ENCODE peak calls at places on chromosomes 7 and 10, in four cellular contexts. W is dermis microvascular lymphatic vessel endothelial cell, V is COR-L47, N is GM23248. E is an unnamed sample.

GRCh38 chr7:66921918-66922486 is 977 bp downstream of the TMEM248 start:
- DNase-seq in W (no peak), V (no peak), N (peak), E (peak)

GRCh38 chr10:127299956-127300689 is 103.7 kb upstream of the INSYN2A start:
- DNase-seq in W (no peak), V (no peak), N (no peak), E (no peak)

GRCh38 chr7:30231271-30231670 is 53.1 kb upstream of the ZNRF2 start:
- DNase-seq in W (no peak), V (no peak), N (no peak), E (no peak)

GRCh38 chr10:5525581-5526271 is 965 bp downstream of the CALML3 start:
- DNase-seq in W (no peak), V (no peak), N (no peak), E (no peak)

GRCh38 chr10:34966440-34966839 is 123.7 kb downstream of the CUL2 start:
- DNase-seq in W (no peak), V (no peak), N (peak), E (no peak)

GRCh38 chr7:109522585-109522984 is 952.9 kb downstream of the DNAJB9 start:
- DNase-seq in W (no peak), V (no peak), N (no peak), E (no peak)

GRCh38 chr10:83701799-83702198 is 437.5 kb upstream of the GHITM start:
- DNase-seq in W (no peak), V (no peak), N (no peak), E (no peak)

GRCh38 chr10:7333995-7334964 is 76.6 kb downstream of the SFMBT2 start:
- DNase-seq in W (peak), V (no peak), N (no peak), E (no peak)

GRCh38 chr7:30708983-30709382 is 26.7 kb upstream of the CRHR2 start:
- DNase-seq in W (no peak), V (no peak), N (peak), E (no peak)

GRCh38 chr7:151315038-151315655 is 26.5 kb upstream of the NUB1 start:
- DNase-seq in W (peak), V (peak), N (peak), E (peak)

GRCh38 chr7:29620531-29620930 is 56.9 kb downstream of the PRR15 start:
- DNase-seq in W (no peak), V (no peak), N (no peak), E (no peak)

GRCh38 chr7:12294701-12295100 is 83.6 kb downstream of the TMEM106B start:
- DNase-seq in W (no peak), V (no peak), N (no peak), E (no peak)

GRCh38 chr7:139776486-139777303 is 1.1 kb downstream of the HIPK2 start:
- DNase-seq in W (no peak), V (no peak), N (peak), E (peak)

GRCh38 chr10:98272690-98273453 is 4.9 kb upstream of the LOXL4 start:
- DNase-seq in W (no peak), V (no peak), N (no peak), E (no peak)

GRCh38 chr10:34528320-34528719 is 286.8 kb downstream of the PARD3 start:
- DNase-seq in W (no peak), V (no peak), N (peak), E (peak)

GRCh38 chr10:95741807-95742528 is 14.0 kb upstream of the ENTPD1 start:
- DNase-seq in W (peak), V (peak), N (peak), E (peak)

GRCh38 chr10:49592726-49593563 is 17.2 kb upstream of the SLC18A3 start:
- DNase-seq in W (peak), V (no peak), N (peak), E (peak)

GRCh38 chr7:93043393-93043985 is 74.3 kb downstream of the SAMD9 start:
- DNase-seq in W (peak), V (no peak), N (peak), E (peak)

GRCh38 chr7:98286093-98286525 is 4.6 kb downstream of the BRI3 start:
- DNase-seq in W (no peak), V (no peak), N (peak), E (no peak)

GRCh38 chr10:102604379-102604960 is 39.8 kb upstream of the TRIM8 start:
- DNase-seq in W (no peak), V (no peak), N (peak), E (peak)

GRCh38 chr10:102555781-102556328 is 52.1 kb downstream of the SUFU start:
- DNase-seq in W (no peak), V (no peak), N (peak), E (no peak)

GRCh38 chr7:130994378-130995115 is 260.5 kb upstream of the KLF14 start:
- DNase-seq in W (no peak), V (no peak), N (peak), E (no peak)

GRCh38 chr7:141789917-141790316 is at the start of gene TAS2R5:
- DNase-seq in W (no peak), V (no peak), N (no peak), E (no peak)

GRCh38 chr7:13989138-13989943 is at the start of gene ETV1:
- DNase-seq in W (peak), V (peak), N (peak), E (peak)

GRCh38 chr7:35617076-35617475 is 77.9 kb downstream of the HERPUD2 start:
- DNase-seq in W (no peak), V (no peak), N (peak), E (no peak)

GRCh38 chr7:107147464-107148214 is 21.2 kb upstream of the HBP1 start:
- DNase-seq in W (peak), V (no peak), N (peak), E (peak)

E was measured in endothelial cell of umbilical vein.